ENCODE peak calls at places on chromosome 18, in eight cellular contexts. S is WERI-Rb-1; V is CD8-positive, alpha-beta memory T cell; A is pancreas; T is SJCRH30; I is heart left ventricle; O is GM06990; X is mesendoderm. P is an unnamed sample. For H3K36me3, the result is how much of the 10 kb centered on the place peaks cover.

GRCh38 chr18:54119524-54120019 is 104.9 kb downstream of the MBD2 start:
- DNase-seq in V (no peak), O (no peak), S (peak), X (peak), I (no peak), T (peak), A (no peak), P (peak)

GRCh38 chr18:70227438-70227837 is 22.0 kb upstream of the RTTN start:
- DNase-seq in V (no peak), T (no peak), A (no peak), O (no peak), I (no peak), S (no peak), X (no peak), P (no peak)

GRCh38 chr18:5720132-5720531 is 175.2 kb downstream of the TMEM200C start:
- DNase-seq in I (no peak), T (no peak), O (no peak), S (no peak), X (no peak), V (no peak), A (no peak), P (no peak)

GRCh38 chr18:46418657-46419260 is 238.3 kb downstream of the LOXHD1 start:
- DNase-seq in I (peak), A (no peak), S (no peak), T (no peak), X (no peak), O (no peak), V (no peak), P (no peak)

GRCh38 chr18:21452808-21453511 is 147.5 kb downstream of the ESCO1 start:
- DNase-seq in A (no peak), O (no peak), T (no peak), X (no peak), V (no peak), I (no peak), S (no peak), P (no peak)

GRCh38 chr18:10230072-10230471 is 224.4 kb upstream of the APCDD1 start:
- DNase-seq in X (peak), O (no peak), T (peak), I (no peak), A (no peak), S (peak), V (no peak), P (no peak)

GRCh38 chr18:36130883-36131653 is 1.4 kb downstream of the ELP2 start:
- DNase-seq in T (no peak), V (no peak), S (no peak), O (no peak), I (no peak), A (no peak), X (no peak), P (peak)

GRCh38 chr18:80253871-80254492 is 6.7 kb upstream of the PARD6G start:
- DNase-seq in V (no peak), I (no peak), X (no peak), O (no peak), S (no peak), T (no peak), A (no peak), P (peak)

GRCh38 chr18:6820314-6820713 is 90.8 kb downstream of the ARHGAP28 start:
- DNase-seq in I (no peak), X (no peak), S (no peak), O (no peak), T (no peak), V (no peak), A (no peak), P (no peak)

GRCh38 chr18:54269924-54270844 is 867 bp downstream of the POLI start:
- DNase-seq in S (peak), I (no peak), T (no peak), X (peak), A (peak), O (no peak), V (no peak), P (peak)

GRCh38 chr18:59220784-59221765 is 1.1 kb downstream of the GRP start:
- DNase-seq in O (no peak), A (peak), T (no peak), S (peak), V (no peak), I (no peak), X (peak), P (peak)

GRCh38 chr18:49813071-49813320 is 337 bp downstream of the ACAA2 start:
- DNase-seq in X (peak), S (peak), T (peak), V (no peak), I (peak), A (peak), O (no peak), P (peak)

GRCh38 chr18:79706006-79706405 is 26.4 kb downstream of the CTDP1 start:
- DNase-seq in X (no peak), I (no peak), V (no peak), O (no peak), S (no peak), T (no peak), A (no peak), P (no peak)

GRCh38 chr18:44849361-44849760 is 168.7 kb downstream of the SETBP1 start:
- DNase-seq in X (no peak), I (no peak), A (no peak), V (no peak), S (no peak), O (no peak), T (no peak), P (no peak)

GRCh38 chr18:24734058-24734457 is 273.6 kb downstream of the HRH4 start:
- DNase-seq in V (no peak), O (no peak), I (no peak), X (peak), T (peak), S (peak), A (no peak), P (no peak)

GRCh38 chr18:58590231-58590630 is 38.7 kb downstream of the ALPK2 start:
- DNase-seq in S (no peak), O (no peak), V (no peak), T (no peak), X (peak), A (no peak), I (no peak), P (peak)

GRCh38 chr18:47772374-47773248 is 157.8 kb downstream of the SMAD2 start:
- DNase-seq in V (peak), X (peak), T (peak), I (peak), O (peak), A (peak), S (peak), P (peak)

GRCh38 chr18:9712130-9712577 is 4.1 kb downstream of the RAB31 start:
- DNase-seq in V (no peak), X (peak), S (no peak), A (no peak), I (no peak), T (no peak), O (no peak), P (no peak)

GRCh38 chr18:79439201-79440023 is 43.7 kb downstream of the NFATC1 start:
- DNase-seq in A (no peak), I (no peak), O (no peak), V (no peak), X (no peak), S (no peak), T (peak), P (no peak)

GRCh38 chr18:59325965-59326364 is 7.5 kb upstream of the CPLX4 start:
- DNase-seq in I (no peak), X (no peak), O (no peak), V (no peak), A (no peak), T (no peak), S (no peak), P (no peak)

GRCh38 chr18:4734903-4735302 is 279.8 kb upstream of the DLGAP1 start:
- DNase-seq in S (no peak), I (no peak), X (no peak), T (no peak), A (no peak), O (no peak), V (no peak), P (no peak)

GRCh38 chr18:68665623-68666022 is 49.3 kb downstream of the TMX3 start:
- DNase-seq in S (no peak), V (no peak), I (no peak), A (no peak), T (no peak), X (no peak), O (no peak), P (no peak)

GRCh38 chr18:73258375-73259087 is 390.7 kb upstream of the NETO1 start:
- DNase-seq in O (no peak), I (no peak), X (no peak), T (no peak), A (no peak), S (no peak), V (no peak), P (no peak)

GRCh38 chr18:26544459-26544858 is 3.9 kb downstream of the KCTD1 start:
- DNase-seq in X (no peak), S (no peak), O (no peak), T (no peak), A (no peak), I (no peak), V (no peak), P (no peak)
- H3K4me3 ChIP-seq in X (no peak), S (no peak), O (no peak), T (no peak), A (no peak), I (no peak), V (no peak), P (no peak)

GRCh38 chr18:7871560-7872456 is 304.7 kb downstream of the PTPRM start:
- DNase-seq in V (no peak), T (no peak), A (no peak), O (no peak), I (no peak), S (no peak), X (no peak), P (no peak)
- H3K36me3 ChIP-seq in V (under half), T (under half), A (under half), O (under half), I (under half), S (under half), X (under half), P (under half)

DNA sequence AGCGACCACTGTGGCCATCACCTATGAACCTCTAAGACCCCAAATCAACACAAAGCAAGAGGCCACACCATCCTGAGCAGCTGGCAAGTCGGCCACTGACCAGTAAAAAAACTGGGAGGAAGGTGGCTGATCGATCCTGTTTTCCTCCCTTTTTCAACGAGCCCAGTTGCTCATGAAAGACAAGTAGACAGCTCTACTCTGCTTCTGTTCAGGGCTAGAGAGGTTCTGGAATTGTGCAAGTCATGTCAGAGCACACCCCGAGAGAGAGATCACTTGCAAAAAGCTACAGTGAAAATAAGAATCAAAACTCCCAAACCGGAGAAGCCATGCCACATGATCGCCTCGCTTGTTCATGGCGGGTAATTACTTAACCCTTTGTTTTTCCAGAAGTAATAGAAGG is 34.6 kb downstream of the ZNF516 start:
- DNase-seq in V (no peak), S (no peak), X (no peak), I (peak), O (no peak), T (no peak), A (no peak), P (no peak)
- H3K4me3 ChIP-seq in V (no peak), S (no peak), X (no peak), I (no peak), O (no peak), T (no peak), A (no peak), P (no peak)

GRCh38 chr18:23539911-23540475 is 36.7 kb downstream of the RMC1 start:
- DNase-seq in O (no peak), I (no peak), V (no peak), S (no peak), A (no peak), X (no peak), T (no peak), P (no peak)
- H3K36me3 ChIP-seq in O (under half), I (half or more), V (half or more), S (half or more), A (half or more), X (under half), T (under half), P (half or more)

DNA sequence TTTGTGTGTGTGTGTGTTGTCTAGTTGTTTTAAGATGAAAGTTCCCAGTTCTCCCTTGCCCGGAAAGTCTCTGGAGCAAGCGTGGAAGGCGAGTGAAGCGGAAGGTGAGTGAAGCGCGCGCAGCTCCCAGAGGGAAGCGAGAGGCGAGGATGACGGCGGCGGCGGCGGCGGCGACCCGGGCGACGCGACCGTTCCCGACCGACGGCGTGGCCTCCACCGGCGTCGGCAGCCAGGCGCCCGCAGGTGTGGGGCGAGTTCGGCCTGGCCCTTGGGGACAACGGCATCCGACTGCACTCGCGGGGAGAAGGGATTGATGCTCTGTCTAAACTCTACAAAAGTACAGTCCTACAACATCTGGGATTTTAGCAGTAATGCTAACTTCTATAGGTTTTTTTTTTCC is 321.8 kb downstream of the CELF4 start:
- DNase-seq in I (no peak), S (no peak), A (no peak), T (no peak), O (no peak), V (no peak), X (peak), P (peak)
- H3K4me3 ChIP-seq in I (peak), S (no peak), A (no peak), T (no peak), O (no peak), V (no peak), X (no peak), P (no peak)

GRCh38 chr18:12726774-12727550 is 24.1 kb downstream of the PSMG2 start:
- DNase-seq in I (peak), A (no peak), X (peak), S (peak), O (no peak), T (peak), V (peak), P (peak)

GRCh38 chr18:12722731-12723130 is 19.9 kb downstream of the PSMG2 start:
- DNase-seq in A (no peak), I (no peak), X (peak), O (no peak), V (no peak), S (no peak), T (no peak), P (no peak)

GRCh38 chr18:12721495-12722275 is 18.8 kb downstream of the PSMG2 start:
- DNase-seq in T (no peak), X (no peak), S (no peak), I (no peak), V (no peak), A (no peak), O (no peak), P (no peak)
- H3K36me3 ChIP-seq in T (under half), X (under half), S (half or more), I (half or more), V (under half), A (under half), O (under half), P (under half)